ENCODE peak calls at places on chromosome 12, in four cellular contexts. L is NCI-H1417, S is Kasumi-1, P is upper lobe of right lung. R is an unnamed sample.

GRCh38 chr12:49903700-49904423 is at the start of gene FAIM2:
- DNase-seq in L (peak), S (no peak), P (peak), R (peak)

GRCh38 chr12:119338593-119339363 is 4.2 kb downstream of the CCDC60 start:
- DNase-seq in L (no peak), S (no peak), P (no peak), R (no peak)

GRCh38 chr12:8655421-8655820 is 7.2 kb downstream of the MFAP5 start:
- DNase-seq in L (no peak), S (no peak), P (no peak), R (no peak)

GRCh38 chr12:2248087-2248900 is 195.5 kb downstream of the CACNA1C start:
- DNase-seq in L (no peak), S (no peak), P (no peak), R (no peak)

GRCh38 chr12:129101404-129101803 is 248.1 kb downstream of the GLT1D1 start:
- DNase-seq in L (no peak), S (no peak), P (no peak), R (no peak)

GRCh38 chr12:82708056-82708455 is 21.4 kb downstream of the TMTC2 start:
- DNase-seq in L (no peak), S (peak), P (no peak), R (no peak)

GRCh38 chr12:124273630-124274029 is 21.3 kb upstream of the RFLNA start:
- DNase-seq in L (peak), S (peak), P (no peak), R (no peak)

GRCh38 chr12:27822076-27822712 is 42.2 kb upstream of the MANSC4 start:
- DNase-seq in L (no peak), S (no peak), P (no peak), R (no peak)

GRCh38 chr12:24596768-24597388 is 352.0 kb downstream of the BCAT1 start:
- DNase-seq in L (peak), S (peak), P (no peak), R (no peak)

GRCh38 chr12:114674201-114675047 is 9.6 kb downstream of the TBX3 start:
- DNase-seq in L (no peak), S (no peak), P (no peak), R (no peak)

GRCh38 chr12:28258998-28259397 is 68.7 kb downstream of the CCDC91 start:
- DNase-seq in L (no peak), S (no peak), P (no peak), R (no peak)

GRCh38 chr12:49359671-49360070 is 7.6 kb upstream of the SPATS2 start:
- DNase-seq in L (no peak), S (no peak), P (no peak), R (no peak)

GRCh38 chr12:1117371-1117770 is 126.3 kb downstream of the ERC1 start:
- DNase-seq in L (no peak), S (no peak), P (no peak), R (no peak)

GRCh38 chr12:25759752-25760151 is 198.7 kb upstream of the RASSF8 start:
- DNase-seq in L (no peak), S (no peak), P (no peak), R (no peak)

GRCh38 chr12:47376937-47377336 is 297.2 kb upstream of the AMIGO2 start:
- DNase-seq in L (no peak), S (no peak), P (no peak), R (no peak)

GRCh38 chr12:121637231-121637914 is 11.0 kb downstream of the ORAI1 start:
- DNase-seq in L (no peak), S (peak), P (peak), R (no peak)

GRCh38 chr12:124208469-124208868 is 86.4 kb upstream of the RFLNA start:
- DNase-seq in L (no peak), S (no peak), P (peak), R (peak)

GRCh38 chr12:31950088-31950487 is 9.1 kb upstream of the RESF1 start:
- DNase-seq in L (no peak), S (no peak), P (no peak), R (no peak)

GRCh38 chr12:82012176-82012575 is 253.0 kb upstream of the PPFIA2 start:
- DNase-seq in L (no peak), S (no peak), P (no peak), R (no peak)

GRCh38 chr12:42701079-42701478 is 111.5 kb upstream of the PRICKLE1 start:
- DNase-seq in L (no peak), S (no peak), P (no peak), R (no peak)

R was measured in chondrocyte.